ENCODE peak calls at places on chromosomes 11 and 22, in seven cellular contexts. I is transverse colon, X is SJCRH30, Q is coronary artery, V is RWPE1, N is neuronal stem cell, W is adrenal gland. O is an unnamed sample.

GRCh38 chr11:104609297-104609696 is 289.0 kb downstream of the CASP12 start:
- DNase-seq in I (peak), X (no peak), Q (no peak), V (peak), N (peak), W (peak), O (no peak)

GRCh38 chr11:114064216-114064615 is 4.7 kb downstream of the ZBTB16 start:
- DNase-seq in I (no peak), X (no peak), Q (no peak), V (no peak), N (no peak), W (no peak), O (no peak)

GRCh38 chr11:119889728-119890280 is 160.8 kb upstream of the NECTIN1 start:
- DNase-seq in I (no peak), X (no peak), Q (no peak), V (no peak), N (no peak), W (no peak), O (no peak)

GRCh38 chr11:2300290-2300935 is 1.3 kb downstream of the C11orf21 start:
- DNase-seq in I (no peak), X (no peak), Q (peak), V (no peak), N (no peak), W (peak), O (no peak)

GRCh38 chr22:40709752-40710413 is 30.6 kb downstream of the MCHR1 start:
- DNase-seq in I (peak), X (no peak), Q (no peak), V (no peak), N (no peak), W (peak), O (no peak)

GRCh38 chr11:82732734-82733443 is 775 bp downstream of the FAM181B start:
- DNase-seq in I (peak), X (no peak), Q (no peak), V (peak), N (no peak), W (no peak), O (no peak)

GRCh38 chr11:2524446-2525165 is 79.8 kb downstream of the KCNQ1 start:
- DNase-seq in I (peak), X (peak), Q (peak), V (no peak), N (no peak), W (peak), O (peak)

GRCh38 chr22:25172153-25172552 is 27.5 kb upstream of the CRYBB3 start:
- DNase-seq in I (peak), X (peak), Q (no peak), V (no peak), N (no peak), W (no peak), O (no peak)

GRCh38 chr22:32991353-32992115 is 66.6 kb downstream of the SYN3 start:
- DNase-seq in I (no peak), X (peak), Q (no peak), V (peak), N (no peak), W (peak), O (no peak)